ENCODE peak calls at places on chromosomes 2 and 18, in seven cellular contexts. S is upper lobe of right lung, K is K562, Q is esophagus squamous epithelium, J is kidney epithelial cell, B is adrenal gland, V is IMR-90. D is an unnamed sample.
A peak's percentile ranks its signal among the peaks of the same experiment; 100 is the strongest.

GRCh38 chr2:105734762-105735538 is 9.8 kb upstream of the NCK2 start:
- DNase-seq in B (no peak), J (peak; percentile 35), Q (no peak), K (no peak), S (no peak), V (peak; percentile 57), D (peak; percentile 24)

GRCh38 chr18:21183670-21184069 is 58.4 kb upstream of the GREB1L start:
- DNase-seq in K (no peak), B (no peak), V (no peak), S (no peak), J (no peak), Q (no peak), D (no peak)

GRCh38 chr2:175154670-175155082 is 13.3 kb downstream of the ATF2 start:
- DNase-seq in S (no peak), Q (no peak), B (no peak), J (no peak), K (no peak), V (peak; percentile 89), D (peak; percentile 51)

GRCh38 chr2:207337234-207338219 is 171.8 kb upstream of the KLF7 start:
- DNase-seq in S (no peak), J (peak; percentile 53), B (no peak), Q (no peak), K (peak; percentile 25), V (peak; percentile 63), D (no peak)

GRCh38 chr2:235471186-235471747 is 22.6 kb upstream of the AGAP1 start:
- DNase-seq in S (no peak), Q (no peak), J (no peak), B (no peak), V (no peak), K (no peak), D (no peak)

GRCh38 chr2:229920011-229920781 is 1.6 kb downstream of the TRIP12 start:
- DNase-seq in B (no peak), V (no peak), S (no peak), K (peak; percentile 15), Q (no peak), J (no peak), D (no peak)

GRCh38 chr18:56460590-56460989 is 177.8 kb downstream of the TXNL1 start:
- DNase-seq in J (no peak), S (no peak), V (no peak), K (no peak), B (no peak), Q (no peak), D (no peak)

GRCh38 chr2:70565039-70565731 is 11.6 kb upstream of the TGFA start:
- DNase-seq in B (no peak), S (no peak), J (no peak), Q (no peak), K (no peak), V (no peak), D (no peak)

GRCh38 chr18:75865639-75866038 is 438.1 kb upstream of the SMIM21 start:
- DNase-seq in J (no peak), Q (no peak), B (no peak), K (no peak), V (no peak), S (no peak), D (no peak)

GRCh38 chr2:127640082-127641072 is 5.6 kb upstream of the GPR17 start:
- DNase-seq in V (no peak), J (no peak), B (no peak), K (peak; percentile 34), S (no peak), Q (no peak), D (no peak)

GRCh38 chr18:46696268-46696667 is 39.2 kb upstream of the LOXHD1 start:
- DNase-seq in J (no peak), S (no peak), B (peak; percentile 84), Q (no peak), V (no peak), K (no peak), D (no peak)

GRCh38 chr2:159030674-159031380 is 62.4 kb downstream of the TANC1 start:
- DNase-seq in V (peak; percentile 83), Q (no peak), B (peak; percentile 75), S (no peak), K (peak; percentile 32), J (peak; percentile 43), D (no peak)

GRCh38 chr2:197372582-197372981 is 62.0 kb upstream of the ANKRD44 start:
- DNase-seq in B (no peak), Q (no peak), J (no peak), K (no peak), S (no peak), V (peak; percentile 36), D (no peak)

GRCh38 chr18:79523221-79523737 is 127.5 kb downstream of the NFATC1 start:
- DNase-seq in Q (no peak), J (no peak), B (peak; percentile 8), V (no peak), S (peak; percentile 12), K (no peak), D (no peak)

GRCh38 chr2:199910338-199911051 is 598 bp upstream of the C2orf69 start:
- DNase-seq in K (no peak), J (no peak), B (no peak), S (no peak), Q (no peak), V (no peak), D (no peak)

GRCh38 chr2:188785515-188785914 is 188.7 kb upstream of the COL3A1 start:
- DNase-seq in S (no peak), B (no peak), V (no peak), J (no peak), K (no peak), Q (no peak), D (no peak)

GRCh38 chr2:117856415-117857210 is 42.1 kb downstream of the DDX18 start:
- DNase-seq in J (peak; percentile 90), B (no peak), S (no peak), V (peak; percentile 96), K (no peak), Q (no peak), D (peak; percentile 90)

GRCh38 chr2:233789554-233789953 is 11.4 kb downstream of the MROH2A start:
- DNase-seq in S (peak; percentile 48), J (no peak), K (no peak), V (no peak), B (no peak), Q (no peak), D (no peak)

GRCh38 chr18:50115095-50115494 is 79.9 kb downstream of the MYO5B start:
- DNase-seq in S (no peak), J (no peak), B (no peak), V (no peak), Q (no peak), K (no peak), D (no peak)

DNA sequence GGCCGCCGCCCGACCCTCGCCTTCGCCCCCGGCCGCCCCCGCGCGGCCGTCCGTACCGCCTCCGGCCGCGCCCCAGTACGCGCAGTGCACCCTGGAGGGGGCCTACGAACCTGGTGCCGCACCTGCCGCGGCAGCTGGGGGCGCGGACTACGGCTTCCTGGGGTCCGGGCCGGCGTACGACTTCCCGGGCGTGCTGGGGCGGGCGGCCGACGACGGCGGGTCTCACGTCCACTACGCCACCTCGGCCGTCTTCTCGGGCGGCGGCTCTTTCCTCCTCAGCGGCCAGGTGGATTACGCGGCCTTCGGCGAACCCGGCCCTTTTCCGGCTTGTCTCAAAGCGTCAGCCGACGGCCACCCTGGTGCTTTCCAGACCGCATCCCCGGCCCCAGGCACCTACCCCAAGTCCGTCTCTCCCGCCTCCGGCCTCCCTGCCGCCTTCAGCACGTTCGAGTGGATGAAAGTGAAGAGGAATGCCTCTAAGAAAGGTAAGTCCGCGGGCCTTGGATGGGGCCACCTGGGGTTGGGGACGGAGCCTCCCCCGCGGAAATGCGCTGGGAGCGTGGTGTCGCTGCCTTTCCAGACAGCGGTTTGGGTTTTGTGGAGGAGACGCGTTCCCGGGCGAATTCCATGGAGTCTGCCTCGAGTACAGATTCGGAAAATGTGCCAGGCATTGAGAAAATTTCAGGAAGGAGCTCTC is 649 bp downstream of the HOXD1 start:
- DNase-seq in S (peak; percentile 77), V (no peak), K (no peak), J (no peak), B (no peak), Q (no peak), D (no peak)
- TF ChIP-seq CTCF in S (peak; percentile 5), V (no peak), K (no peak), J (no peak), B (no peak), Q (no peak), D (no peak)

DNA sequence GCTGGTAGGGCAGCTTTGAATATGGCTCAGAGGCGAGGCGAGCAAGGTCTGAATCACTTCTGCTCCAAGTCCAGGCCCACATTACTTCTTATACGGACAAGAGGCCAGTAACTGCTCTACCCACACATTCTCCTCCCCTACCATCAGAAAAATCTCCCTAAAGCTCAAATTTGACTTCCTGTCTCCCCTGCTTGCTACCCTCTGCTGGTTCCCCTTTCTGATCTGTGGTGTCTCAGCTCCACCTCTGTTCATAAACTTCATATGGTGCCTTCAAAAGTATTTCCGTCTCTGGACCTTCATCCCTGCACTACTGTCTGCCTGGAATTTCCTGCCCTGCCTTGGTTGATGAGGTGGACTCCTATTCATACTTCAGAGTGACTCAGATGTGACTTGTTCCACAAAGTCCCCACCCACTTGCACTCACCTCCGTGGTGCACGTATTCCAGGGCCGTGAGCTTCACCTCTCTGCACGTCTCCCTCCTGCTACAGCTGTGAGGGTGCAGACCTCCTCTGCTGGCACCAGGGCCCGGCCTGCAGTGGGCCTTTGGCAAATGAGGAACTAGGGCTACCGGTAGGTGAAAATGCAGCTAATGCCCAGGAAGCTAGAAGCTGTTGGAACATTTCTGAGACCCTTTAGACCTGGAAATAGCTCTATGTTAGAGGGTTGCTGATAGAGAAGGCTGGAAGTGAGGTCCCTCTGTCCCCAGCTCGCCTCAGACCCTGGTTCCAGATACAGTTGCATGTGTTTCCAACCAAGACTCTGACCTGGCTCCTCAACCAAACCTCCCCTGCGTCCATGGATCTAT is 24.6 kb upstream of the KCMF1 start:
- DNase-seq in Q (no peak), K (no peak), S (no peak), B (no peak), J (peak; percentile 90), V (peak; percentile 91), D (no peak)
- H3K4me3 ChIP-seq in Q (peak overlapping the region; percentile 3), K (no peak overlapping the region), S (no peak overlapping the region), B (no peak overlapping the region), J (no peak overlapping the region), V (no peak overlapping the region), D (no peak overlapping the region)

GRCh38 chr2:77457665-77458064 is 64.5 kb downstream of the LRRTM4 start:
- DNase-seq in K (no peak), S (no peak), V (no peak), Q (no peak), J (no peak), B (no peak), D (no peak)
- TF ChIP-seq CTCF in K (no peak), S (no peak), V (no peak), Q (no peak), J (no peak), B (no peak), D (no peak)

GRCh38 chr2:64106481-64106880 is 37.7 kb downstream of the PELI1 start:
- DNase-seq in S (no peak), Q (no peak), J (no peak), V (no peak), K (no peak), B (no peak), D (no peak)

GRCh38 chr2:64112016-64112415 is 32.2 kb downstream of the PELI1 start:
- DNase-seq in B (no peak), K (no peak), Q (no peak), J (no peak), V (no peak), S (no peak), D (no peak)

GRCh38 chr2:64105676-64106461 is 38.4 kb downstream of the PELI1 start:
- DNase-seq in S (no peak), J (peak; percentile 69), Q (no peak), K (no peak), B (no peak), V (no peak), D (no peak)

GRCh38 chr2:64111426-64111825 is 32.8 kb downstream of the PELI1 start:
- DNase-seq in Q (no peak), V (peak; percentile 12), S (no peak), K (no peak), B (no peak), J (no peak), D (no peak)

GRCh38 chr2:64108842-64109241 is 35.4 kb downstream of the PELI1 start:
- DNase-seq in V (no peak), J (no peak), B (no peak), Q (no peak), K (no peak), S (no peak), D (no peak)
- H3K4me3 ChIP-seq in V (no peak overlapping the region), J (no peak overlapping the region), B (no peak overlapping the region), Q (no peak overlapping the region), K (no peak overlapping the region), S (no peak overlapping the region), D (no peak overlapping the region)

D was measured in AG04449.